ENCODE peak calls at places on chromosomes 11 and 22, in ten cellular contexts. Z is osteocyte; X is fibroblast of mammary gland; W is CD8-positive, alpha-beta T cell; C is gastrocnemius medialis; F is testis; U is neural progenitor cell; Y is endodermal cell; V is left lung; K is CD14-positive monocyte. H is an unnamed sample.

GRCh38 chr22:27990879-27991278 is 71.8 kb upstream of the PITPNB start:
- DNase-seq in V (no peak), Y (peak), U (peak), W (no peak), K (no peak), F (peak), C (peak), Z (peak), X (peak), H (no peak)

GRCh38 chr11:44804449-44805151 is 77.8 kb downstream of the TSPAN18 start:
- DNase-seq in U (no peak), W (no peak), V (no peak), F (no peak), Z (no peak), Y (no peak), K (no peak), X (no peak), C (no peak), H (no peak)

GRCh38 chr11:57792060-57792541 is 30.5 kb downstream of the CTNND1 start:
- DNase-seq in V (peak), X (peak), W (peak), Z (no peak), C (peak), F (peak), K (peak), Y (no peak), U (no peak), H (no peak)

GRCh38 chr11:46382644-46383403 is 1.4 kb downstream of the MDK start:
- DNase-seq in W (peak), V (no peak), Z (no peak), K (peak), U (peak), F (peak), C (no peak), X (peak), Y (peak), H (no peak)

GRCh38 chr11:8090756-8091155 is 9.7 kb downstream of the TUB start:
- DNase-seq in X (peak), Z (no peak), K (no peak), F (peak), V (no peak), W (no peak), U (peak), C (no peak), Y (peak), H (no peak)

GRCh38 chr11:99199336-99199735 is 178.6 kb downstream of the CNTN5 start:
- DNase-seq in C (no peak), W (no peak), Z (no peak), F (no peak), U (no peak), X (peak), V (no peak), K (no peak), Y (no peak), H (no peak)

GRCh38 chr11:120413480-120413879 is 77.3 kb downstream of the ARHGEF12 start:
- DNase-seq in Y (no peak), Z (no peak), K (no peak), V (no peak), X (peak), U (no peak), F (no peak), W (no peak), C (no peak), H (no peak)

GRCh38 chr11:102476812-102477211 is 24.2 kb upstream of the TMEM123 start:
- DNase-seq in X (no peak), Z (peak), K (no peak), U (peak), F (no peak), Y (no peak), C (no peak), W (peak), V (no peak), H (no peak)

GRCh38 chr11:65071907-65072630 is 11.8 kb downstream of the CDCA5 start:
- DNase-seq in F (no peak), Y (no peak), Z (no peak), W (no peak), K (no peak), U (no peak), X (no peak), C (no peak), V (no peak), H (no peak)

GRCh38 chr11:121659811-121660210 is 207.0 kb upstream of the SORL1-AS1 start:
- DNase-seq in Z (no peak), F (no peak), Y (no peak), U (no peak), K (no peak), C (no peak), X (peak), V (no peak), W (no peak), H (no peak)

GRCh38 chr11:34161812-34162506 is 56.5 kb downstream of the NAT10 start:
- DNase-seq in V (no peak), F (no peak), Z (no peak), X (peak), W (peak), U (no peak), Y (no peak), K (no peak), C (no peak), H (no peak)

GRCh38 chr22:50532353-50532700 is 2.5 kb upstream of the TYMP start:
- DNase-seq in K (peak), U (peak), C (no peak), F (no peak), W (peak), V (peak), X (no peak), Z (no peak), Y (no peak), H (no peak)

GRCh38 chr11:130159657-130160459 is at the start of gene ST14:
- DNase-seq in V (peak), F (no peak), U (peak), Y (peak), C (no peak), K (no peak), W (no peak), X (no peak), Z (no peak), H (no peak)

GRCh38 chr11:106398396-106399074 is 321.1 kb downstream of the AASDHPPT start:
- DNase-seq in Z (no peak), W (no peak), C (no peak), Y (no peak), F (no peak), V (no peak), U (no peak), K (no peak), X (no peak), H (no peak)

GRCh38 chr11:7442588-7443215 is 42.6 kb upstream of the OLFML1 start:
- DNase-seq in V (peak), K (peak), W (peak), C (peak), Y (peak), U (peak), F (peak), X (peak), Z (peak), H (peak)

GRCh38 chr11:17719940-17720795 is 797 bp downstream of the MYOD1 start:
- DNase-seq in F (no peak), K (no peak), Z (no peak), C (peak), Y (peak), V (no peak), X (peak), W (no peak), U (peak), H (no peak)

GRCh38 chr11:7286178-7286577 is 34.5 kb downstream of the SYT9 start:
- DNase-seq in Z (no peak), Y (no peak), X (no peak), U (no peak), C (no peak), K (no peak), V (no peak), F (no peak), W (no peak), H (no peak)

GRCh38 chr22:34761111-34761510 is 304.8 kb upstream of the ISX start:
- DNase-seq in Z (no peak), Y (no peak), X (no peak), F (no peak), W (no peak), K (no peak), V (no peak), U (no peak), C (no peak), H (no peak)

GRCh38 chr11:116932182-116932581 is 94.8 kb upstream of the APOA1 start:
- DNase-seq in F (no peak), Z (no peak), V (no peak), Y (no peak), U (no peak), X (no peak), K (no peak), C (no peak), W (no peak), H (no peak)

GRCh38 chr11:122365545-122366380 is 249.7 kb upstream of the BLID start:
- DNase-seq in F (no peak), Y (no peak), W (no peak), K (no peak), V (no peak), Z (no peak), U (peak), X (peak), C (no peak), H (no peak)

GRCh38 chr11:88338223-88338661 is 706 bp upstream of the CTSC start:
- DNase-seq in U (peak), V (peak), Z (no peak), F (peak), K (peak), C (peak), X (peak), W (peak), Y (peak), H (no peak)

GRCh38 chr11:92457250-92457649 is 232.6 kb downstream of the FAT3 start:
- DNase-seq in U (no peak), V (no peak), F (no peak), Y (no peak), Z (no peak), W (no peak), C (no peak), X (peak), K (no peak), H (no peak)

GRCh38 chr22:45775062-45775461 is 103.4 kb downstream of the ATXN10 start:
- DNase-seq in X (no peak), Z (no peak), V (no peak), F (no peak), W (no peak), C (no peak), Y (no peak), K (no peak), U (no peak), H (no peak)
- TF ChIP-seq CTCF in X (no peak), Z (no peak), V (no peak), F (no peak), W (no peak), C (no peak), Y (no peak), K (no peak), U (no peak), H (no peak)

GRCh38 chr11:56521955-56522354 is 21.1 kb downstream of the OR5M11 start:
- DNase-seq in Y (peak), V (no peak), K (no peak), U (peak), Z (no peak), W (no peak), F (no peak), X (no peak), C (no peak), H (no peak)
- TF ChIP-seq CTCF in Y (peak), V (no peak), K (no peak), U (peak), Z (peak), W (no peak), F (no peak), X (no peak), C (no peak), H (peak)

GRCh38 chr11:110435780-110436717 is 6.3 kb downstream of the FDX1 start:
- DNase-seq in W (no peak), C (peak), K (no peak), V (no peak), F (no peak), Z (no peak), X (peak), Y (no peak), U (no peak), H (no peak)
- TF ChIP-seq CTCF in W (no peak), C (no peak), K (no peak), V (no peak), F (no peak), Z (no peak), X (no peak), Y (no peak), U (no peak), H (no peak)

DNA sequence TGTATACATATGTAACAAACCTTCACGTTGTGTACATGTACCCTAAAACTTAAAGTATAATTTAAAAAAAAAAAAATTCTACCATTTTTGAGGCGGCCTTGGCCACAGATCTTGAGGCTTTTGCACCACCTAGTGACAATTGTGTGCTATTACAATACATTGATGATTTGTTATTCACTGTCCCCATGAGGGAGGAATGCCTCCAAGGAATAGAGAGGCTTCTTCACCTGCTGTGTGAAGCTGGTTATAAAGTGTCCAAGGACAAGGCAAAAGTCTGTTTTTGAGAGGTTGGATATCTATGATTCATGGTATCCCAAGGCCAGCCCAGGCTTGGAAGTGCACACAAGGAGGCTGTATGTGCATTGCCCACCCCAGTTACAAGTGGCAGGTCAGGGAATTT is 30.7 kb downstream of the SLC22A25 start:
- DNase-seq in U (peak), Z (no peak), C (no peak), Y (peak), V (no peak), F (no peak), K (no peak), X (peak), W (no peak), H (no peak)
- TF ChIP-seq CTCF in U (peak), Z (peak), C (no peak), Y (peak), V (peak), F (peak), K (peak), X (peak), W (peak), H (peak)

DNA sequence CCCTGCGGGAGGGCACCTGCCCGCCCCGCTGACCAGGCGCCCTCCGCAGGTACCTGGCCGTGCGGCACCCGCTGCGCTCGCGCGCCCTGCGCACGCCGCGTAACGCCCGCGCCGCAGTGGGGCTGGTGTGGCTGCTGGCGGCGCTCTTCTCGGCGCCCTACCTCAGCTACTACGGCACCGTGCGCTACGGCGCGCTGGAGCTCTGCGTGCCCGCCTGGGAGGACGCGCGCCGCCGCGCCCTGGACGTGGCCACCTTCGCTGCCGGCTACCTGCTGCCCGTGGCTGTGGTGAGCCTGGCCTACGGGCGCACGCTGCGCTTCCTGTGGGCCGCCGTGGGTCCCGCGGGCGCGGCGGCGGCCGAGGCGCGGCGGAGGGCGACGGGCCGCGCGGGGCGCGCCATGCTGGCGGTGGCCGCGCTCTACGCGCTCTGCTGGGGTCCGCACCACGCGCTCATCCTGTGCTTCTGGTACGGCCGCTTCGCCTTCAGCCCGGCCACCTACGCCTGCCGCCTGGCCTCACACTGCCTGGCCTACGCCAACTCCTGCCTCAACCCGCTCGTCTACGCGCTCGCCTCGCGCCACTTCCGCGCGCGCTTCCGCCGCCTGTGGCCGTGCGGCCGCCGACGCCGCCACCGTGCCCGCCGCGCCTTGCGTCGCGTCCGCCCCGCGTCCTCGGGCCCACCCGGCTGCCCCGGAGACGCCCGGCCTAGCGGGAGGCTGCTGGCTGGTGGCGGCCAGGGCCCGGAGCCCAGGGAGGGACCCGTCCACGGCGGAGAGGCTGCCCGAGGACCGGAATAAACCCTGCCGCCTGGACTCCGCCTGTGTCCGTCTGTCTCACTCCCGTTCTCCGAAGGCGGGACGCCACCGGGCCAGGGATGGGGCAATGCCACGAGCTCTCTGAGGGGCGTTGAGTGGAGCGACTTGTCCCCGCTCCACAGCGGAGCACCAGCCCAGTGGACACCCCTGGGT is 1.8 kb downstream of the GALR3 start:
- DNase-seq in C (no peak), X (no peak), F (peak), V (peak), Z (no peak), U (peak), W (no peak), Y (peak), K (no peak), H (no peak)
- TF ChIP-seq CTCF in C (no peak), X (no peak), F (no peak), V (no peak), Z (no peak), U (peak), W (no peak), Y (peak), K (no peak), H (no peak)

DNA sequence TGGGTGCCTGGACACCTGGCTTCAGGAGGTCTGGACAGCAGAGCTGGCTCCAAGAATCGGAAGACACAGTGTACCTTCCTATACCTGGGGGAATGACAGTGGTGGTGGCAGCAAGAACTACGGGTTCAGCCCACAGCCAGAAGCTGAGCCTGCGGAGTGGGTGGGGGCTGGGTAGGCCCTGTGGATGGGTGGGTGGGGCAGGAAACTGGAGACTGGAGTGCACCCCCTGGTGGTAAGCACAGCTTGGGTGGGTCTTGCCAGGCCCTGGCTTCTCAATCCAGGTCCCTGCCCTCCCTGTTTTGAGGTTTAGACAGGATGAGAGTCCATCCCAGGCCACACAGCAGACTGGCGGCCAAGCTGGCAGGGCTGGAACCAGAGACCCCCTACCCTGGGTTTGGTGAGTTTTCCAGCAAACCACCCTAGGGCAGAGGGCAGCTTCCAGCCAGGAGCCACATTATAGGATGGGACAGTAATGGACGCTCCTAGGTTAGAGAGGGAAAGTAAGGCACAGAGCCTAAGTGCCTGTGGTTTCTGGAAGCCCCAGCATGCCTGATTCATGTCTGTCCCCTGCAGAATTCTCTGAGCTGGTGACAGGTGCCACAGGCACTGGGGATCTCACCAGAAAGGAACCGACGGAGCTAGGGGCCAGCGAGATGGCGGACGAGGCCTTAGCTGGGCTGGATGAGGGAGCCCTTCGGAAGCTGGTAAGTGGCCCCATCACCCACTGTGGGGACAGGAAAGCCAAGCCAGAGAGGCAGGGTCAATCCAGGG is 1.7 kb downstream of the SMTN start:
- DNase-seq in V (no peak), X (peak), K (peak), F (peak), Y (peak), W (peak), U (peak), C (peak), Z (no peak), H (no peak)
- TF ChIP-seq CTCF in V (peak), X (peak), K (peak), F (peak), Y (peak), W (peak), U (peak), C (peak), Z (peak), H (peak)

GRCh38 chr11:119293461-119293860 is 23.5 kb downstream of the MCAM start:
- DNase-seq in C (no peak), K (no peak), W (no peak), Z (no peak), F (no peak), X (no peak), V (no peak), U (no peak), Y (no peak), H (no peak)

GRCh38 chr11:119290894-119291497 is 25.9 kb downstream of the MCAM start:
- DNase-seq in K (no peak), U (no peak), X (no peak), F (no peak), C (no peak), Y (no peak), Z (no peak), W (no peak), V (no peak), H (no peak)

GRCh38 chr11:119297938-119298337 is 19.0 kb downstream of the MCAM start:
- DNase-seq in Y (no peak), K (no peak), C (no peak), X (no peak), W (no peak), U (no peak), V (no peak), Z (no peak), F (no peak), H (no peak)

GRCh38 chr11:119298726-119299125 is 18.2 kb downstream of the MCAM start:
- DNase-seq in C (peak), U (no peak), Z (no peak), F (no peak), V (no peak), X (no peak), Y (no peak), W (no peak), K (no peak), H (no peak)

DNA sequence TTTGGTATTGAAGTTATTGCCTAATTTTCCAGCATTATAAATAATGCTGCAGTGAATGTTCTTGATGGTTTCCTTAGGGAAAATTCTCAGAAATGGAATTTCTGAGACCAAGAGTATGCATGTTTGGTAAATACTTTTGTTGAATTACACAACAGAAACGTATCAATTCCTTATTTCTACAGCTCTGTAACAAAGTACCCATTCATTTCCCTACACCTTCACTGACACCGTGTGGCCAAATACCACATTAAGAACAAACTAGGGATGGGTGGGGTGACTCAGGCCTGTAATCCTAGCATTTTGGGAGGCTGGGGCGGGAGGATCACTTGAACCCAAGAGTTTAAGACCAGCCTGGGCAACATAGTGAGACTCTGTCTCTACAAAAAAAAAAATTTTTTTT is 21.8 kb downstream of the MCAM start:
- DNase-seq in Y (no peak), C (no peak), Z (no peak), V (no peak), F (no peak), K (no peak), X (peak), U (no peak), W (no peak), H (no peak)
- TF ChIP-seq CTCF in Y (peak), C (no peak), Z (no peak), V (no peak), F (no peak), K (no peak), X (peak), U (peak), W (no peak), H (no peak)

H was measured in type B pancreatic cell.